ENCODE peak calls at places on chromosomes 5 and 9, in nine cellular contexts. A is AG09309, W is IMR-90, I is GM12865, E is fibroblast of lung, P is A549, S is WERI-Rb-1, C is psoas muscle, L is transverse colon. Z is an unnamed sample.
A peak's percentile ranks its signal among the peaks of the same experiment; 100 is the strongest.

GRCh38 chr5:179912386-179912785 is 4.7 kb upstream of the TBC1D9B start:
- DNase-seq in I (no peak), A (no peak), W (no peak), C (no peak), P (no peak), L (no peak), E (no peak), S (no peak), Z (no peak)

GRCh38 chr9:114612272-114612923 is 1.3 kb downstream of the TMEM268 start:
- DNase-seq in S (no peak), L (no peak), P (no peak), C (no peak), E (no peak), A (no peak), W (no peak), I (no peak), Z (no peak)

GRCh38 chr9:36327903-36328302 is 69.7 kb upstream of the GNE start:
- DNase-seq in I (no peak), W (peak; percentile 47), A (no peak), E (peak; percentile 51), P (no peak), C (no peak), S (no peak), L (no peak), Z (no peak)

GRCh38 chr9:110143969-110144545 is 63.9 kb downstream of the C9orf152 start:
- DNase-seq in P (no peak), W (no peak), L (peak; percentile 31), E (no peak), I (peak; percentile 77), S (no peak), C (no peak), A (no peak), Z (no peak)

GRCh38 chr5:179274321-179275315 is 70.6 kb downstream of the ADAMTS2 start:
- DNase-seq in E (no peak), A (no peak), S (no peak), P (no peak), W (no peak), C (peak; percentile 13), L (no peak), I (no peak), Z (no peak)

GRCh38 chr9:33620738-33621439 is 96.8 kb downstream of the ANKRD18B start:
- DNase-seq in C (no peak), W (peak; percentile 84), S (no peak), A (peak; percentile 45), L (no peak), P (no peak), I (no peak), E (peak; percentile 84), Z (no peak)

GRCh38 chr5:36079200-36079761 is 12.6 kb upstream of the UGT3A2 start:
- DNase-seq in C (no peak), I (peak; percentile 64), S (peak; percentile 63), W (peak; percentile 44), P (peak; percentile 55), A (no peak), L (no peak), E (peak; percentile 27), Z (no peak)

GRCh38 chr5:125595095-125595494 is 828.1 kb upstream of the GRAMD2B start:
- DNase-seq in S (no peak), E (peak; percentile 68), L (peak; percentile 48), I (no peak), A (no peak), P (no peak), C (peak; percentile 34), W (peak; percentile 82), Z (no peak)

GRCh38 chr5:6812091-6812490 is 98.9 kb downstream of the TENT4A start:
- DNase-seq in S (no peak), E (no peak), A (no peak), P (no peak), W (no peak), L (no peak), C (no peak), I (no peak), Z (no peak)

GRCh38 chr9:131872006-131872405 is 132.1 kb upstream of the RAPGEF1 start:
- DNase-seq in P (no peak), L (no peak), A (no peak), S (peak; percentile 45), E (no peak), C (no peak), I (no peak), W (no peak), Z (no peak)
- TF ChIP-seq CTCF in P (no peak), L (no peak), A (peak; percentile 32), S (peak; percentile 90), E (no peak), C (no peak), I (no peak), W (peak; percentile 13), Z (no peak)

GRCh38 chr9:69324549-69325401 is at the start of gene ENTREP1:
- DNase-seq in C (peak; percentile 67), S (peak; percentile 42), A (no peak), E (peak; percentile 60), I (no peak), W (no peak), L (peak; percentile 75), P (peak; percentile 36), Z (peak; percentile 32)
- TF ChIP-seq CTCF in C (no peak), S (no peak), A (no peak), E (no peak), I (no peak), W (no peak), L (no peak), P (no peak), Z (no peak)

GRCh38 chr5:58548104-58548503 is 34.8 kb upstream of the RAB3C start:
- DNase-seq in P (no peak), A (no peak), S (peak; percentile 11), I (no peak), C (no peak), W (no peak), L (no peak), E (no peak), Z (no peak)
- TF ChIP-seq CTCF in P (no peak), A (no peak), S (no peak), I (no peak), C (no peak), W (no peak), L (no peak), E (no peak), Z (no peak)

GRCh38 chr5:51882647-51883046 is 499.4 kb downstream of the ISL1 start:
- DNase-seq in I (no peak), P (no peak), E (no peak), A (no peak), S (no peak), L (no peak), C (no peak), W (no peak), Z (no peak)
- TF ChIP-seq CTCF in I (no peak), P (no peak), E (no peak), A (no peak), S (no peak), L (no peak), C (no peak), W (no peak), Z (no peak)

Z was measured in tibial artery.